ENCODE peak calls at places on chromosomes 4 and X, in nine cellular contexts. One of them, this sample, is unnamed. For H3K4me1, the result is how much of the 10 kb centered on the place peaks cover.

GRCh38 chr4:1200425-1201035 is 28.1 kb upstream of the SPON2 start:
- DNase-seq in iPS DF 6.9: no peak
- DNase-seq in fibroblast of lung: peak
- DNase-seq in osteoblast: peak
- DNase-seq in SJSA1: peak
- DNase-seq in spleen: peak
- DNase-seq in cardiac muscle cell: no peak
- DNase-seq in aorta: peak
- DNase-seq in right cardiac atrium: peak
- DNase-seq in this sample: no peak

GRCh38 chr4:4457803-4458550 is 71.1 kb downstream of the NSG1 start:
- DNase-seq in iPS DF 6.9: peak
- DNase-seq in fibroblast of lung: peak
- DNase-seq in osteoblast: no peak
- DNase-seq in SJSA1: peak
- DNase-seq in spleen: no peak
- DNase-seq in cardiac muscle cell: no peak
- DNase-seq in aorta: no peak
- DNase-seq in right cardiac atrium: no peak
- DNase-seq in this sample: no peak

GRCh38 chrX:20361890-20362262 is 95.2 kb upstream of the RPS6KA3 start:
- DNase-seq in iPS DF 6.9: no peak
- DNase-seq in fibroblast of lung: peak
- DNase-seq in osteoblast: peak
- DNase-seq in SJSA1: no peak
- DNase-seq in spleen: no peak
- DNase-seq in cardiac muscle cell: peak
- DNase-seq in aorta: no peak
- DNase-seq in right cardiac atrium: no peak
- DNase-seq in this sample: no peak

GRCh38 chr4:3437582-3437936 is 4.2 kb upstream of the HGFAC start:
- DNase-seq in iPS DF 6.9: no peak
- DNase-seq in fibroblast of lung: no peak
- DNase-seq in osteoblast: no peak
- DNase-seq in SJSA1: no peak
- DNase-seq in spleen: no peak
- DNase-seq in cardiac muscle cell: no peak
- DNase-seq in aorta: no peak
- DNase-seq in right cardiac atrium: no peak
- DNase-seq in this sample: no peak

GRCh38 chr4:77931452-77932135 is 69.0 kb downstream of the MRPL1 start:
- DNase-seq in iPS DF 6.9: no peak
- DNase-seq in fibroblast of lung: peak
- DNase-seq in osteoblast: no peak
- DNase-seq in SJSA1: peak
- DNase-seq in spleen: no peak
- DNase-seq in cardiac muscle cell: peak
- DNase-seq in aorta: no peak
- DNase-seq in right cardiac atrium: no peak
- DNase-seq in this sample: no peak

GRCh38 chrX:7568130-7568529 is 274.8 kb upstream of the VCX start:
- DNase-seq in iPS DF 6.9: no peak
- DNase-seq in fibroblast of lung: no peak
- DNase-seq in osteoblast: no peak
- DNase-seq in SJSA1: no peak
- DNase-seq in spleen: no peak
- DNase-seq in cardiac muscle cell: no peak
- DNase-seq in aorta: no peak
- DNase-seq in right cardiac atrium: no peak
- DNase-seq in this sample: no peak

GRCh38 chrX:110338850-110339373 is 19.7 kb upstream of the RTL9 start:
- DNase-seq in iPS DF 6.9: no peak
- DNase-seq in fibroblast of lung: no peak
- DNase-seq in osteoblast: no peak
- DNase-seq in SJSA1: no peak
- DNase-seq in spleen: no peak
- DNase-seq in cardiac muscle cell: no peak
- DNase-seq in aorta: no peak
- DNase-seq in right cardiac atrium: no peak
- DNase-seq in this sample: no peak

GRCh38 chrX:108304210-108304609 is 134.0 kb downstream of the COL4A6 start:
- DNase-seq in iPS DF 6.9: no peak
- DNase-seq in fibroblast of lung: peak
- DNase-seq in osteoblast: no peak
- DNase-seq in SJSA1: no peak
- DNase-seq in spleen: no peak
- DNase-seq in cardiac muscle cell: peak
- DNase-seq in aorta: no peak
- DNase-seq in right cardiac atrium: no peak
- DNase-seq in this sample: no peak

GRCh38 chr4:87915621-87916020 is 59.9 kb upstream of the SPP1 start:
- DNase-seq in iPS DF 6.9: no peak
- DNase-seq in fibroblast of lung: no peak
- DNase-seq in osteoblast: no peak
- DNase-seq in SJSA1: no peak
- DNase-seq in spleen: no peak
- DNase-seq in cardiac muscle cell: no peak
- DNase-seq in aorta: no peak
- DNase-seq in right cardiac atrium: no peak
- DNase-seq in this sample: no peak

GRCh38 chr4:87912164-87913004 is 63.1 kb upstream of the SPP1 start:
- DNase-seq in iPS DF 6.9: no peak
- DNase-seq in fibroblast of lung: no peak
- DNase-seq in osteoblast: no peak
- DNase-seq in SJSA1: no peak
- DNase-seq in spleen: no peak
- DNase-seq in cardiac muscle cell: no peak
- DNase-seq in aorta: no peak
- DNase-seq in right cardiac atrium: no peak
- DNase-seq in this sample: no peak

GRCh38 chr4:87911252-87911774 is 64.2 kb upstream of the SPP1 start:
- DNase-seq in iPS DF 6.9: no peak
- DNase-seq in fibroblast of lung: no peak
- DNase-seq in osteoblast: no peak
- DNase-seq in SJSA1: no peak
- DNase-seq in spleen: no peak
- DNase-seq in cardiac muscle cell: peak
- DNase-seq in aorta: no peak
- DNase-seq in right cardiac atrium: no peak
- DNase-seq in this sample: no peak

GRCh38 chr4:87916636-87917035 is 58.9 kb upstream of the SPP1 start:
- DNase-seq in iPS DF 6.9: no peak
- DNase-seq in fibroblast of lung: peak
- DNase-seq in osteoblast: no peak
- DNase-seq in SJSA1: no peak
- DNase-seq in spleen: no peak
- DNase-seq in cardiac muscle cell: no peak
- DNase-seq in aorta: no peak
- DNase-seq in right cardiac atrium: no peak
- DNase-seq in this sample: no peak

GRCh38 chr4:87913871-87914270 is 61.6 kb upstream of the SPP1 start:
- DNase-seq in iPS DF 6.9: no peak
- DNase-seq in fibroblast of lung: peak
- DNase-seq in osteoblast: no peak
- DNase-seq in SJSA1: no peak
- DNase-seq in spleen: no peak
- DNase-seq in cardiac muscle cell: no peak
- DNase-seq in aorta: no peak
- DNase-seq in right cardiac atrium: no peak
- DNase-seq in this sample: no peak
- H3K4me1 ChIP-seq in iPS DF 6.9: under half
- H3K4me1 ChIP-seq in fibroblast of lung: under half
- H3K4me1 ChIP-seq in osteoblast: under half
- H3K4me1 ChIP-seq in SJSA1: under half
- H3K4me1 ChIP-seq in spleen: under half
- H3K4me1 ChIP-seq in cardiac muscle cell: under half
- H3K4me1 ChIP-seq in aorta: under half
- H3K4me1 ChIP-seq in right cardiac atrium: under half
- H3K4me1 ChIP-seq in this sample: under half

DNA sequence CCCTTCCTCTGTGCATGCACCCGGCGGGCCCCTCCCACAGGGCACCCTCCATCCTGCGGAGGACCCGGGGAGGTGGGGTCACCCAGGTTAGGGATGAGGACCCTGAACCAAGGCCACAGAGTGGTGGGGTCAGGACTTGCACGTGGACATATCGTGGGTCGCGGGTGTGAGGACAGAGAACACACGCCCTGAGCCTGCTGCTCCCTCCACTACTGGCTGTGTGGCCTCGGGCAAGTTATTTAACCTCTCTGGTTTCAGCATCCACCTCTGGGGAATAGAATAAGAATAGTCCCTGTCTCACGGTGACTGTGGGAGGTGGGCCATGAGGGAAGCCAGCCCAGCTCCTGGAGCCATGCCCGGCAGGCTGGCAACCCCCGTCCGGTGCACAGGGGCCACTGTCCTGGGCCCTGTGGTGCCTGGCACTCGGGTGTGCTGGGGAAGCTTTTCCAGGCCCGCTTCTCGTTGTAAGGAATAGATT is 5.1 kb downstream of the PSAPL1 start:
- DNase-seq in iPS DF 6.9: no peak
- DNase-seq in fibroblast of lung: no peak
- DNase-seq in osteoblast: peak
- DNase-seq in SJSA1: peak
- DNase-seq in spleen: peak
- DNase-seq in cardiac muscle cell: no peak
- DNase-seq in aorta: peak
- DNase-seq in right cardiac atrium: no peak
- DNase-seq in this sample: no peak
- H3K27ac ChIP-seq in iPS DF 6.9: no peak
- H3K27ac ChIP-seq in fibroblast of lung: no peak
- H3K27ac ChIP-seq in osteoblast: no peak
- H3K27ac ChIP-seq in SJSA1: no peak
- H3K27ac ChIP-seq in spleen: no peak
- H3K27ac ChIP-seq in cardiac muscle cell: no peak
- H3K27ac ChIP-seq in aorta: no peak
- H3K27ac ChIP-seq in right cardiac atrium: no peak
- H3K27ac ChIP-seq in this sample: no peak

GRCh38 chr4:38232741-38233140 is 272.5 kb downstream of the PTTG2 start:
- DNase-seq in iPS DF 6.9: no peak
- DNase-seq in fibroblast of lung: no peak
- DNase-seq in osteoblast: no peak
- DNase-seq in SJSA1: no peak
- DNase-seq in spleen: no peak
- DNase-seq in cardiac muscle cell: no peak
- DNase-seq in aorta: no peak
- DNase-seq in right cardiac atrium: no peak
- DNase-seq in this sample: no peak

GRCh38 chr4:38230821-38231583 is 270.8 kb downstream of the PTTG2 start:
- DNase-seq in iPS DF 6.9: no peak
- DNase-seq in fibroblast of lung: no peak
- DNase-seq in osteoblast: no peak
- DNase-seq in SJSA1: no peak
- DNase-seq in spleen: no peak
- DNase-seq in cardiac muscle cell: no peak
- DNase-seq in aorta: no peak
- DNase-seq in right cardiac atrium: no peak
- DNase-seq in this sample: no peak

GRCh38 chr4:38231626-38232025 is 271.4 kb downstream of the PTTG2 start:
- DNase-seq in iPS DF 6.9: no peak
- DNase-seq in fibroblast of lung: no peak
- DNase-seq in osteoblast: no peak
- DNase-seq in SJSA1: no peak
- DNase-seq in spleen: no peak
- DNase-seq in cardiac muscle cell: no peak
- DNase-seq in aorta: no peak
- DNase-seq in right cardiac atrium: no peak
- DNase-seq in this sample: no peak

GRCh38 chr4:38233727-38234478 is 273.7 kb downstream of the PTTG2 start:
- DNase-seq in iPS DF 6.9: no peak
- DNase-seq in fibroblast of lung: no peak
- DNase-seq in osteoblast: no peak
- DNase-seq in SJSA1: no peak
- DNase-seq in spleen: no peak
- DNase-seq in cardiac muscle cell: no peak
- DNase-seq in aorta: no peak
- DNase-seq in right cardiac atrium: no peak
- DNase-seq in this sample: no peak

DNA sequence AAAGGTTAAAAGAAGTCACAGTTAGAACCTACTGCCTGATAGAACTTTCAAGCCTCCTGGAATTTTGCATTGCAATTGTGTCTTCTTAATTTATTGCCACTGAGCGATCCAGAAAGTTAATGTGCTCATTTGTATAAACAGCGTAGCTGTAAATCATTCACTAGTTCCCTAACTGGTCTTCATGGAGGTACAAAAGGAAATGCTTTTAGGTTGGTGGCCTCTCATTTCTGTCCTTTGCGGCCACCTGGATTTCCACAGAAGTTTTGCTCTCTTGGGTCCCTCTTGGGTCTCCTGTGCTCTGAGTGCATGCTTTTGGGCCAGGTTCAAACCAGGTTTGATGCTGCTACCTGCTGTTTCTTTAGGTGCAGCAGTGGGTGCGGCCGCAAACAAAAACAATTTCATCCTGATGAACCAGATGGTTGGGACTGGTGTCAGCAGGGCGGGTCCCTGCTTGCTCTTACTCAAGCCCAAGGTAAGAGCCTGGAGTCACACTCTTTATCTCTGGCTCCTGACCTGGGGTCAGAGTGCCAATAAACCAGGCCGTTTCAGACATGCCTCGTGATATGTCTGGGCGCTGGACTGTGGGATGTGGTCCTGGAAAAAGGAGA is 270.0 kb downstream of the PTTG2 start:
- DNase-seq in iPS DF 6.9: no peak
- DNase-seq in fibroblast of lung: no peak
- DNase-seq in osteoblast: no peak
- DNase-seq in SJSA1: no peak
- DNase-seq in spleen: no peak
- DNase-seq in cardiac muscle cell: no peak
- DNase-seq in aorta: no peak
- DNase-seq in right cardiac atrium: no peak
- DNase-seq in this sample: no peak
- H3K4me1 ChIP-seq in iPS DF 6.9: under half
- H3K4me1 ChIP-seq in fibroblast of lung: under half
- H3K4me1 ChIP-seq in osteoblast: under half
- H3K4me1 ChIP-seq in SJSA1: under half
- H3K4me1 ChIP-seq in spleen: under half
- H3K4me1 ChIP-seq in cardiac muscle cell: under half
- H3K4me1 ChIP-seq in aorta: under half
- H3K4me1 ChIP-seq in right cardiac atrium: under half
- H3K4me1 ChIP-seq in this sample: under half

GRCh38 chrX:47515941-47516649 is 33.1 kb upstream of the ZNF41 start:
- DNase-seq in iPS DF 6.9: no peak
- DNase-seq in fibroblast of lung: peak
- DNase-seq in osteoblast: peak
- DNase-seq in SJSA1: no peak
- DNase-seq in spleen: no peak
- DNase-seq in cardiac muscle cell: no peak
- DNase-seq in aorta: no peak
- DNase-seq in right cardiac atrium: no peak
- DNase-seq in this sample: no peak

GRCh38 chrX:47513697-47514085 is 30.7 kb upstream of the ZNF41 start:
- DNase-seq in iPS DF 6.9: no peak
- DNase-seq in fibroblast of lung: peak
- DNase-seq in osteoblast: no peak
- DNase-seq in SJSA1: no peak
- DNase-seq in spleen: no peak
- DNase-seq in cardiac muscle cell: no peak
- DNase-seq in aorta: no peak
- DNase-seq in right cardiac atrium: no peak
- DNase-seq in this sample: no peak

GRCh38 chrX:47518105-47518504 is 35.1 kb upstream of the ZNF41 start:
- DNase-seq in iPS DF 6.9: no peak
- DNase-seq in fibroblast of lung: peak
- DNase-seq in osteoblast: no peak
- DNase-seq in SJSA1: no peak
- DNase-seq in spleen: no peak
- DNase-seq in cardiac muscle cell: no peak
- DNase-seq in aorta: no peak
- DNase-seq in right cardiac atrium: no peak
- DNase-seq in this sample: no peak

DNA sequence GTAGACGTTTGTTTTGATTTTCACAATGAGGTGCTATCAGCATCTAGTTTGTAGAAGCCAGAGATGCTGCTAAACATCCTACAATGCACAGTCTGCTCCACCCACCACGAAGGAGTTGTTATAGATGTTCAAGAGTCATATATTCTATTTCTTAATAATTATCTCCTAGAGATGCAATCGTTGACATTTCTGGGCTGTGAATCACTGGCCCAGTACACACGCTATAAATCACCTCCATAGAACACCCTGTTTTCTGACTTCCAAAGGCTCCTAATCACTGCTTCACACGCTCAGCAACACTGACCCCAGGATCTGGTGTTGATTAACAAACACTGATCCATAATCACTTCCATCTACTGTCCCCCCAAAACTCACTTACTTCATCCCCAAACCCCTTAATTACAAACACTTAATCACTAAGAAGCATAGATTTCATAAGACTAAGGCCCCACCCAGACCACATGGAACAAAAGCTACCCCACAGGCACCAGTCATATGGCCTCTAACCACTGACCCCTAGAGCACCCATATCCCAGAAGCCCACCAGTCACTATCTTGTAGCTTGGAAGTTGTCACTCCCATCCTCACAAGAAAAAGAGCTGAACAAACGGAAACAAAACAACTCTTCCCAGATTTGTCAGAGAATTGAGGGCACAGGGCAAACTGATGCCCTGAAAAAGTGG is 31.7 kb upstream of the ZNF41 start:
- DNase-seq in iPS DF 6.9: no peak
- DNase-seq in fibroblast of lung: peak
- DNase-seq in osteoblast: no peak
- DNase-seq in SJSA1: no peak
- DNase-seq in spleen: no peak
- DNase-seq in cardiac muscle cell: no peak
- DNase-seq in aorta: no peak
- DNase-seq in right cardiac atrium: no peak
- DNase-seq in this sample: no peak
- H3K27ac ChIP-seq in iPS DF 6.9: no peak
- H3K27ac ChIP-seq in fibroblast of lung: no peak
- H3K27ac ChIP-seq in osteoblast: no peak
- H3K27ac ChIP-seq in SJSA1: no peak
- H3K27ac ChIP-seq in spleen: no peak
- H3K27ac ChIP-seq in cardiac muscle cell: no peak
- H3K27ac ChIP-seq in aorta: no peak
- H3K27ac ChIP-seq in right cardiac atrium: no peak
- H3K27ac ChIP-seq in this sample: no peak